ENCODE peak calls at places on chromosome 1, in seven cellular contexts. One of them, this sample, is unnamed.

GRCh38 chr1:11147371-11147770 is 41.8 kb upstream of the ANGPTL7 start:
- DNase-seq in OCI-LY7: no peak
- DNase-seq in lower lobe of right lung: no peak
- DNase-seq in upper lobe of left lung: no peak
- DNase-seq in foreskin fibroblast: peak; percentile 46
- DNase-seq in aorta: no peak
- DNase-seq in GM06990: no peak
- DNase-seq in this sample: no peak

GRCh38 chr1:230335861-230336549 is 90.1 kb downstream of the PGBD5 start:
- DNase-seq in upper lobe of left lung: no peak
- DNase-seq in OCI-LY7: no peak
- DNase-seq in aorta: no peak
- DNase-seq in GM06990: no peak
- DNase-seq in lower lobe of right lung: no peak
- DNase-seq in foreskin fibroblast: peak; percentile 23
- DNase-seq in this sample: peak; percentile 30

GRCh38 chr1:58964880-58965279 is 181.0 kb upstream of the JUN start:
- DNase-seq in GM06990: no peak
- DNase-seq in lower lobe of right lung: peak; percentile 72
- DNase-seq in upper lobe of left lung: no peak
- DNase-seq in OCI-LY7: peak; percentile 33
- DNase-seq in foreskin fibroblast: peak; percentile 42
- DNase-seq in aorta: no peak
- DNase-seq in this sample: no peak

GRCh38 chr1:208445710-208446702 is 201.8 kb upstream of the PLXNA2 start:
- DNase-seq in upper lobe of left lung: no peak
- DNase-seq in aorta: no peak
- DNase-seq in lower lobe of right lung: no peak
- DNase-seq in GM06990: no peak
- DNase-seq in foreskin fibroblast: no peak
- DNase-seq in OCI-LY7: no peak
- DNase-seq in this sample: no peak

GRCh38 chr1:87028576-87028975 is 114.1 kb downstream of the HS2ST1 start:
- DNase-seq in foreskin fibroblast: no peak
- DNase-seq in GM06990: no peak
- DNase-seq in upper lobe of left lung: no peak
- DNase-seq in OCI-LY7: no peak
- DNase-seq in lower lobe of right lung: no peak
- DNase-seq in aorta: no peak
- DNase-seq in this sample: no peak

GRCh38 chr1:237186733-237187132 is 144.7 kb downstream of the RYR2 start:
- DNase-seq in lower lobe of right lung: no peak
- DNase-seq in GM06990: no peak
- DNase-seq in OCI-LY7: no peak
- DNase-seq in foreskin fibroblast: no peak
- DNase-seq in upper lobe of left lung: no peak
- DNase-seq in aorta: no peak
- DNase-seq in this sample: no peak

GRCh38 chr1:168373869-168374268 is 93.2 kb downstream of the TBX19 start:
- DNase-seq in upper lobe of left lung: no peak
- DNase-seq in aorta: no peak
- DNase-seq in foreskin fibroblast: no peak
- DNase-seq in GM06990: no peak
- DNase-seq in OCI-LY7: no peak
- DNase-seq in lower lobe of right lung: no peak
- DNase-seq in this sample: no peak

GRCh38 chr1:147217142-147217541 is 8.0 kb downstream of the FMO5 start:
- DNase-seq in upper lobe of left lung: peak; percentile 18
- DNase-seq in aorta: no peak
- DNase-seq in OCI-LY7: no peak
- DNase-seq in foreskin fibroblast: no peak
- DNase-seq in lower lobe of right lung: no peak
- DNase-seq in GM06990: no peak
- DNase-seq in this sample: no peak

GRCh38 chr1:44641126-44642102 is 32.9 kb downstream of the TMEM53 start:
- DNase-seq in GM06990: no peak
- DNase-seq in lower lobe of right lung: no peak
- DNase-seq in foreskin fibroblast: no peak
- DNase-seq in upper lobe of left lung: no peak
- DNase-seq in OCI-LY7: no peak
- DNase-seq in aorta: no peak
- DNase-seq in this sample: no peak

GRCh38 chr1:214658785-214659184 is 55.8 kb downstream of the CENPF start:
- DNase-seq in aorta: no peak
- DNase-seq in GM06990: no peak
- DNase-seq in upper lobe of left lung: no peak
- DNase-seq in foreskin fibroblast: peak; percentile 12
- DNase-seq in lower lobe of right lung: no peak
- DNase-seq in OCI-LY7: no peak
- DNase-seq in this sample: no peak

GRCh38 chr1:169918927-169919326 is 25.2 kb upstream of the SCYL3 start:
- DNase-seq in OCI-LY7: no peak
- DNase-seq in upper lobe of left lung: no peak
- DNase-seq in aorta: no peak
- DNase-seq in lower lobe of right lung: no peak
- DNase-seq in foreskin fibroblast: no peak
- DNase-seq in GM06990: no peak
- DNase-seq in this sample: no peak

GRCh38 chr1:59672851-59673574 is 141.7 kb upstream of the HOOK1 start:
- DNase-seq in GM06990: no peak
- DNase-seq in lower lobe of right lung: peak; percentile 58
- DNase-seq in foreskin fibroblast: peak; percentile 83
- DNase-seq in upper lobe of left lung: no peak
- DNase-seq in OCI-LY7: no peak
- DNase-seq in aorta: peak; percentile 61
- DNase-seq in this sample: no peak

GRCh38 chr1:32899586-32900296 is 1.4 kb downstream of the TMEM54 start:
- DNase-seq in GM06990: no peak
- DNase-seq in upper lobe of left lung: no peak
- DNase-seq in aorta: peak; percentile 37
- DNase-seq in OCI-LY7: no peak
- DNase-seq in foreskin fibroblast: no peak
- DNase-seq in lower lobe of right lung: no peak
- DNase-seq in this sample: no peak

GRCh38 chr1:49297783-49298182 is 521.1 kb upstream of the BEND5 start:
- DNase-seq in foreskin fibroblast: no peak
- DNase-seq in upper lobe of left lung: no peak
- DNase-seq in aorta: no peak
- DNase-seq in GM06990: no peak
- DNase-seq in OCI-LY7: no peak
- DNase-seq in lower lobe of right lung: no peak
- DNase-seq in this sample: no peak

GRCh38 chr1:44862829-44863406 is 19.9 kb upstream of the PTCH2 start:
- DNase-seq in aorta: no peak
- DNase-seq in foreskin fibroblast: no peak
- DNase-seq in upper lobe of left lung: no peak
- DNase-seq in lower lobe of right lung: no peak
- DNase-seq in GM06990: no peak
- DNase-seq in OCI-LY7: no peak
- DNase-seq in this sample: no peak

GRCh38 chr1:31368611-31369107 is 4.2 kb downstream of the FABP3 start:
- DNase-seq in foreskin fibroblast: no peak
- DNase-seq in GM06990: no peak
- DNase-seq in lower lobe of right lung: no peak
- DNase-seq in upper lobe of left lung: no peak
- DNase-seq in OCI-LY7: no peak
- DNase-seq in aorta: no peak
- DNase-seq in this sample: no peak

GRCh38 chr1:77245724-77246294 is 26.6 kb upstream of the PIGK start:
- DNase-seq in lower lobe of right lung: no peak
- DNase-seq in GM06990: no peak
- DNase-seq in OCI-LY7: no peak
- DNase-seq in foreskin fibroblast: no peak
- DNase-seq in upper lobe of left lung: no peak
- DNase-seq in aorta: no peak
- DNase-seq in this sample: peak; percentile 59

GRCh38 chr1:211875541-211875940 is 45.0 kb upstream of the LPGAT1 start:
- DNase-seq in GM06990: no peak
- DNase-seq in upper lobe of left lung: no peak
- DNase-seq in lower lobe of right lung: no peak
- DNase-seq in OCI-LY7: no peak
- DNase-seq in aorta: no peak
- DNase-seq in foreskin fibroblast: no peak
- DNase-seq in this sample: no peak

DNA sequence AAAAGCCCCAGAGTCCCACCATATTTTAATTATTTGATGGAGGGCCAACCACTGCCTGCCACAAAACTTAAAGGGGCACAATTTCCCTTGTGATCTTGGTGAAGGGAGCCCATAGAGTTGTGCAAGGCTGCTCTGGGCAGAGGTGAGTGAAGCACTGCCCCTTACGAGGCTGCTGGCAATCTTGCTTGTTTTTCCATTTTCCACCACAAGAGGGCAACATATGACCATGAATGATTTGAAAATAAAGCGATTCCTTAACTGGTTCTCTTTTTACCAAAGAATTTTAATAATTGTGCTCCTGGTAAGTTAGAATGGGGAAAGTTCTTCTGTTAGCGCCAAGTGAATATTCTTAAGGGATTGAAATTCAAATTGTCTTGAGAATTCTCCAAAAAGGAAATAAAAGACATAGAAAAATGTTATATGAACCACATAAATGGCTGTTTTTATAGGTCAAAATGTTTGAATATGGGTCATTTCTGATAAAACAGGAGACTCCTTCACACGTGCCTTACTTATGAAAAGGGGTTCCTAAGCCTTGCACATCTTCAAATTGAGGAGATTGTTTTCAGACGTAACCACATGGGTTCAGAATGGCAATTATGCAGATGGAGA is 22.7 kb downstream of the PGM1 start:
- DNase-seq in lower lobe of right lung: no peak
- DNase-seq in upper lobe of left lung: no peak
- DNase-seq in OCI-LY7: peak; percentile 68
- DNase-seq in GM06990: peak; percentile 24
- DNase-seq in foreskin fibroblast: peak; percentile 56
- DNase-seq in aorta: peak; percentile 47
- DNase-seq in this sample: peak; percentile 57
- H3K4me3 ChIP-seq in lower lobe of right lung: no peak overlapping the region
- H3K4me3 ChIP-seq in upper lobe of left lung: no peak overlapping the region
- H3K4me3 ChIP-seq in OCI-LY7: no peak overlapping the region
- H3K4me3 ChIP-seq in GM06990: no peak overlapping the region
- H3K4me3 ChIP-seq in foreskin fibroblast: no peak overlapping the region
- H3K4me3 ChIP-seq in aorta: no peak overlapping the region
- H3K4me3 ChIP-seq in this sample: no peak overlapping the region

GRCh38 chr1:66933887-66934700 is 9.3 kb downstream of the MIER1 start:
- DNase-seq in OCI-LY7: no peak
- DNase-seq in GM06990: no peak
- DNase-seq in aorta: no peak
- DNase-seq in lower lobe of right lung: no peak
- DNase-seq in upper lobe of left lung: no peak
- DNase-seq in foreskin fibroblast: no peak
- DNase-seq in this sample: no peak
- H3K4me3 ChIP-seq in OCI-LY7: peak overlapping the region; percentile 98
- H3K4me3 ChIP-seq in GM06990: no peak overlapping the region
- H3K4me3 ChIP-seq in aorta: peak overlapping the region; percentile 41
- H3K4me3 ChIP-seq in lower lobe of right lung: peak overlapping the region; percentile 1
- H3K4me3 ChIP-seq in upper lobe of left lung: peak overlapping the region; percentile 22
- H3K4me3 ChIP-seq in foreskin fibroblast: peak overlapping the region; percentile 32
- H3K4me3 ChIP-seq in this sample: peak overlapping the region; percentile 34

GRCh38 chr1:205072286-205072685 is 12.0 kb downstream of the TMEM81 start:
- DNase-seq in OCI-LY7: no peak
- DNase-seq in upper lobe of left lung: no peak
- DNase-seq in lower lobe of right lung: no peak
- DNase-seq in aorta: no peak
- DNase-seq in GM06990: no peak
- DNase-seq in foreskin fibroblast: no peak
- DNase-seq in this sample: no peak
- H3K4me3 ChIP-seq in OCI-LY7: no peak overlapping the region
- H3K4me3 ChIP-seq in upper lobe of left lung: no peak overlapping the region
- H3K4me3 ChIP-seq in lower lobe of right lung: no peak overlapping the region
- H3K4me3 ChIP-seq in aorta: no peak overlapping the region
- H3K4me3 ChIP-seq in GM06990: no peak overlapping the region
- H3K4me3 ChIP-seq in foreskin fibroblast: no peak overlapping the region
- H3K4me3 ChIP-seq in this sample: no peak overlapping the region

GRCh38 chr1:158179301-158180041 is 1.2 kb upstream of the CD1D start:
- DNase-seq in aorta: no peak
- DNase-seq in foreskin fibroblast: no peak
- DNase-seq in lower lobe of right lung: no peak
- DNase-seq in GM06990: peak; percentile 41
- DNase-seq in OCI-LY7: peak; percentile 88
- DNase-seq in upper lobe of left lung: no peak
- DNase-seq in this sample: no peak

GRCh38 chr1:158181577-158181922 is 855 bp downstream of the CD1D start:
- DNase-seq in lower lobe of right lung: no peak
- DNase-seq in upper lobe of left lung: no peak
- DNase-seq in GM06990: no peak
- DNase-seq in OCI-LY7: no peak
- DNase-seq in aorta: no peak
- DNase-seq in foreskin fibroblast: no peak
- DNase-seq in this sample: no peak

GRCh38 chr1:158177705-158178450 is 2.8 kb upstream of the CD1D start:
- DNase-seq in lower lobe of right lung: peak; percentile 94
- DNase-seq in GM06990: peak; percentile 40
- DNase-seq in upper lobe of left lung: peak; percentile 98
- DNase-seq in foreskin fibroblast: peak; percentile 44
- DNase-seq in OCI-LY7: peak; percentile 85
- DNase-seq in aorta: peak; percentile 92
- DNase-seq in this sample: no peak

GRCh38 chr1:158176399-158176798 is 4.3 kb upstream of the CD1D start:
- DNase-seq in foreskin fibroblast: no peak
- DNase-seq in GM06990: no peak
- DNase-seq in upper lobe of left lung: peak; percentile 5
- DNase-seq in OCI-LY7: peak; percentile 90
- DNase-seq in aorta: no peak
- DNase-seq in lower lobe of right lung: no peak
- DNase-seq in this sample: no peak

DNA sequence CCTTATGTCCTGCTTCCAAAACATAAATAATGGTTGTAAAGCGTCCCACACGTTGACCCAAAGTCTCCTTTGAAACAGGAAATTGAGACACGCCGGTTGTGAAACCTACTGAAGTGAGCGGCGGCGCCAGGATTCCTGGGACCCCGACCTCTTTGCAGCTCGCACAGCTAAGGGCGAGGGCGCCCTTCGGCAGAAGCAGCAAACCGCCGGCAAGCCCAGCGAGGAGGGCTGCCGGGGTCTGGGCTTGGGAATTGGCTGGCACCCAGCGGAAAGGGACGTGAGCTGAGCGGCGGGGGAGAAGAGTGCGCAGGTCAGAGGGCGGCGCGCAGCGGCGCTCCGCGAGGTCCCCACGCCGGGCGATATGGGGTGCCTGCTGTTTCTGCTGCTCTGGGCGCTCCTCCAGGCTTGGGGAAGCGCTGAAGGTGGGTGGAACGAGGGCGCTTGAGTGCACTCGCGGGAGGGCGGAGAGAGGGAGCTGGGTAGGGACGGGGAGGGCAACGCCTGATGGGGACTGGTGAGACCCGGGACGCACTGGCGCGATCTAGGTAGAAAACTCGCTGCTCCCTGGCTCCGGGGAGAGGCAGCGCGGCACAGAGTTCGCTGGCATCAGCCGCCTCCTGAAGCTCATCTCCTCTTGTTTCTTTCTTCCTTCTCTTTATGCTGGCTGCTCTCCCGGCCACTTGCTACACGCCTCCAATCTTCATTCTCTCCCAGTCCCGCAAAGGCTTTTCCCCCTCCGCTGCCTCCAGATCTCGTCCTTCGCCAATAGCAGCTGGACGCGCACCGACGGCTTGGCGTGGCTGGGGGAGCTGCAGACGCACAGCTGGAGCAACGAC is at the start of gene CD1D:
- DNase-seq in aorta: peak; percentile 51
- DNase-seq in foreskin fibroblast: no peak
- DNase-seq in upper lobe of left lung: peak; percentile 88
- DNase-seq in GM06990: peak; percentile 57
- DNase-seq in OCI-LY7: peak; percentile 66
- DNase-seq in lower lobe of right lung: peak; percentile 69
- DNase-seq in this sample: no peak
- H3K4me3 ChIP-seq in aorta: peak within 1 kb of the TSS; percentile 6
- H3K4me3 ChIP-seq in foreskin fibroblast: peak within 1 kb of the TSS; percentile 44
- H3K4me3 ChIP-seq in upper lobe of left lung: peak within 1 kb of the TSS; percentile 50
- H3K4me3 ChIP-seq in GM06990: peak within 1 kb of the TSS; percentile 35
- H3K4me3 ChIP-seq in OCI-LY7: peak within 1 kb of the TSS; percentile 65
- H3K4me3 ChIP-seq in lower lobe of right lung: peak within 1 kb of the TSS; percentile 59
- H3K4me3 ChIP-seq in this sample: peak within 1 kb of the TSS; percentile 22

GRCh38 chr1:27596261-27596660 is 7.7 kb downstream of the AHDC1 start:
- DNase-seq in aorta: no peak
- DNase-seq in GM06990: no peak
- DNase-seq in upper lobe of left lung: no peak
- DNase-seq in lower lobe of right lung: no peak
- DNase-seq in OCI-LY7: no peak
- DNase-seq in foreskin fibroblast: no peak
- DNase-seq in this sample: no peak
- H3K4me3 ChIP-seq in aorta: no peak overlapping the region
- H3K4me3 ChIP-seq in GM06990: no peak overlapping the region
- H3K4me3 ChIP-seq in upper lobe of left lung: no peak overlapping the region
- H3K4me3 ChIP-seq in lower lobe of right lung: no peak overlapping the region
- H3K4me3 ChIP-seq in OCI-LY7: no peak overlapping the region
- H3K4me3 ChIP-seq in foreskin fibroblast: no peak overlapping the region
- H3K4me3 ChIP-seq in this sample: no peak overlapping the region